ENCODE peak calls at places on chromosomes 2 and 18, in ten cellular contexts. D is lower lobe of right lung; U is heart left ventricle; N is thoracic aorta; Q is cardiac muscle cell; X is A549; C is CD8-positive, alpha-beta memory T cell; B is tibial artery; L is upper lobe of right lung; S is right cardiac atrium. R is an unnamed sample.

GRCh38 chr18:59900222-59901128 is 679 bp downstream of the PMAIP1 start:
- DNase-seq in D (peak), U (peak), N (no peak), Q (peak), X (peak), C (peak), B (no peak), L (peak), S (no peak), R (no peak)

GRCh38 chr2:232487385-232488096 is at the start of gene ECEL1:
- DNase-seq in D (no peak), U (no peak), N (no peak), Q (peak), X (no peak), C (no peak), B (no peak), L (peak), S (no peak), R (no peak)

GRCh38 chr2:24491626-24492282 is 700 bp downstream of the NCOA1 start:
- DNase-seq in D (peak), U (peak), N (no peak), Q (peak), X (no peak), C (peak), B (peak), L (peak), S (peak), R (peak)

GRCh38 chr2:56100791-56101312 is 82.9 kb upstream of the CCDC85A start:
- DNase-seq in D (no peak), U (no peak), N (no peak), Q (no peak), X (no peak), C (no peak), B (no peak), L (no peak), S (no peak), R (no peak)

GRCh38 chr18:79479114-79479760 is 83.5 kb downstream of the NFATC1 start:
- DNase-seq in D (no peak), U (no peak), N (no peak), Q (no peak), X (no peak), C (no peak), B (no peak), L (no peak), S (peak), R (no peak)

GRCh38 chr2:9991829-9992273 is 40.4 kb downstream of the GRHL1 start:
- DNase-seq in D (no peak), U (no peak), N (no peak), Q (no peak), X (no peak), C (no peak), B (peak), L (no peak), S (no peak), R (no peak)

GRCh38 chr2:60612028-60612427 is 58.6 kb upstream of the BCL11A start:
- DNase-seq in D (no peak), U (no peak), N (no peak), Q (no peak), X (no peak), C (no peak), B (no peak), L (no peak), S (no peak), R (no peak)

GRCh38 chr2:196970089-196970488 is 43.6 kb upstream of the PGAP1 start:
- DNase-seq in D (no peak), U (no peak), N (no peak), Q (no peak), X (no peak), C (no peak), B (no peak), L (no peak), S (no peak), R (no peak)

GRCh38 chr2:14907014-14907612 is 274.6 kb downstream of the LRATD1 start:
- DNase-seq in D (no peak), U (no peak), N (no peak), Q (no peak), X (peak), C (no peak), B (no peak), L (no peak), S (no peak), R (no peak)

GRCh38 chr2:227908266-227909054 is 37.0 kb downstream of the DAW1 start:
- DNase-seq in D (no peak), U (no peak), N (no peak), Q (no peak), X (no peak), C (no peak), B (no peak), L (no peak), S (no peak), R (no peak)

GRCh38 chr2:20675701-20676352 is 8.9 kb downstream of the GDF7 start:
- DNase-seq in D (no peak), U (no peak), N (no peak), Q (no peak), X (peak), C (no peak), B (no peak), L (no peak), S (no peak), R (no peak)

GRCh38 chr2:120818441-120818920 is 82.8 kb downstream of the GLI2 start:
- DNase-seq in D (peak), U (no peak), N (no peak), Q (no peak), X (peak), C (no peak), B (peak), L (no peak), S (peak), R (no peak)

GRCh38 chr2:25506226-25506625 is 164.5 kb upstream of the DNMT3A start:
- DNase-seq in D (no peak), U (no peak), N (no peak), Q (no peak), X (no peak), C (no peak), B (no peak), L (no peak), S (no peak), R (no peak)

GRCh38 chr2:218959761-218960195 is 312 bp downstream of the CDK5R2 start:
- DNase-seq in D (no peak), U (no peak), N (no peak), Q (no peak), X (no peak), C (no peak), B (no peak), L (no peak), S (no peak), R (no peak)

GRCh38 chr2:85601771-85602475 is 575 bp downstream of the TMEM150A start:
- DNase-seq in D (peak), U (peak), N (no peak), Q (no peak), X (peak), C (no peak), B (peak), L (peak), S (peak), R (peak)

GRCh38 chr2:191582355-191582754 is 95.6 kb upstream of the NABP1 start:
- DNase-seq in D (no peak), U (no peak), N (no peak), Q (no peak), X (peak), C (no peak), B (no peak), L (no peak), S (no peak), R (no peak)

GRCh38 chr18:41967680-41968079 is 12.6 kb downstream of the PIK3C3 start:
- DNase-seq in D (no peak), U (no peak), N (no peak), Q (no peak), X (no peak), C (no peak), B (no peak), L (no peak), S (no peak), R (no peak)

GRCh38 chr2:150473767-150474166 is 13.7 kb downstream of the RND3 start:
- DNase-seq in D (no peak), U (no peak), N (no peak), Q (no peak), X (no peak), C (no peak), B (no peak), L (no peak), S (no peak), R (no peak)

GRCh38 chr2:27771548-27772335 is at the start of gene MRPL33:
- DNase-seq in D (peak), U (peak), N (peak), Q (peak), X (peak), C (peak), B (peak), L (peak), S (peak), R (peak)

GRCh38 chr2:203891474-203891873 is 23.9 kb downstream of the CTLA4 start:
- DNase-seq in D (no peak), U (no peak), N (no peak), Q (no peak), X (no peak), C (no peak), B (peak), L (no peak), S (no peak), R (no peak)

GRCh38 chr2:17334300-17334699 is 183.9 kb downstream of the RAD51AP2 start:
- DNase-seq in D (no peak), U (no peak), N (no peak), Q (no peak), X (no peak), C (no peak), B (no peak), L (no peak), S (no peak), R (no peak)

GRCh38 chr2:31414601-31415241 is at the start of gene XDH:
- DNase-seq in D (no peak), U (no peak), N (no peak), Q (no peak), X (peak), C (no peak), B (no peak), L (no peak), S (no peak), R (no peak)

GRCh38 chr2:197198890-197199289 is 111.7 kb downstream of the ANKRD44 start:
- DNase-seq in D (peak), U (peak), N (no peak), Q (no peak), X (no peak), C (peak), B (peak), L (peak), S (peak), R (no peak)

GRCh38 chr2:72822794-72823193 is 3.0 kb downstream of the EXOC6B start:
- DNase-seq in D (no peak), U (no peak), N (no peak), Q (no peak), X (no peak), C (no peak), B (no peak), L (no peak), S (no peak), R (no peak)

GRCh38 chr2:182740681-182741080 is 24.6 kb downstream of the DNAJC10 start:
- DNase-seq in D (no peak), U (no peak), N (no peak), Q (no peak), X (no peak), C (no peak), B (no peak), L (no peak), S (no peak), R (no peak)

GRCh38 chr2:197304556-197305011 is 6.0 kb downstream of the ANKRD44 start:
- DNase-seq in D (no peak), U (no peak), N (no peak), Q (no peak), X (no peak), C (no peak), B (no peak), L (no peak), S (no peak), R (no peak)

GRCh38 chr2:178241852-178242551 is 47.7 kb downstream of the OSBPL6 start:
- DNase-seq in D (no peak), U (peak), N (peak), Q (no peak), X (peak), C (no peak), B (peak), L (no peak), S (peak), R (peak)

DNA sequence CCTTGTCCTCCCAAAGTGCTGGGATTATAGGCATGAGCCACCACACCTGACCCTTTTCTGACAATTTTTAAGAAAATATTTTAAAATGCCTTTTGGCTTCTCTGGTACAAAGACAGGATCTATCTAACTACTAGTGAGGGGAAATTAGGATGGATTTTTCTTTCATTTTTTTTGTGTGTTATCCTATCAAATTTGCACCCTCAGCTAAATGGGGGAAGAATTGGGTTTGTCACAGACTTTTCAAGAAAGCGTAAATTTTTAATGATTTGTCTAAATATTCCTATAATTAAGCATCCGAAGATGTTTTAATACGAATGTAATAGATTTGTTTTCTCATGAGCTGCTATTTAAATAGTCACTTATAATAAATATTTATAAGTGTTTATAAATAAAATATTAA is 340.0 kb upstream of the ETAA1 start:
- DNase-seq in D (no peak), U (no peak), N (no peak), Q (no peak), X (no peak), C (no peak), B (no peak), L (no peak), S (no peak), R (no peak)
- H3K27ac ChIP-seq in D (no peak), U (no peak), N (no peak), Q (no peak), X (no peak), C (no peak), B (no peak), L (no peak), S (no peak), R (no peak)

DNA sequence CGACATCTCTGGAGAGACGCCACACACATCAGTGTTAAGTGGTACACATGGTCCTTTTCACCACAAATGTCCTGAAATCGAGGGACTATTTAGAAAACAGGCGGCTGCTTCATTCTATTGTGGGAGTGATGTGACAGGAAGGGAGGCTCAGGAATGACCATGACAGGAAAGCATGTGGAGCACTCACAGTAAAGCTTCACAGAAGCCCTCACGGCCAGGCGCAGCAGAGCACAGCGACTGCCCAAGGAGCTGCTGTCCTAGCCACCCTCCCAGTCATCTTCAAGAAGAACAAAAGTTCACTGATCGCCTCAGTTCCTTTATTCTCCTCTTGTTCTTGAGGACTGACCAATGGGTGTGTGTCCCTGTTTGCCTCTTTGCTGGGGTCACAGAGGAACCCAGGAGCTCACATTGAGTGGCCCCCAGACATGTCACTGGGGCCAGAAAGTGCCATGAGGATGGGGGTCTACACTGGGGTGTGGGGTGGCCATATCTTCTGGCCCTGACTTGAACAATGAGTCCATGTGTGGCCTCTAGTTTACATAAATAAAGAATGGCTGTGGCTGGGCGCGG is 84.6 kb upstream of the RANBP2 start:
- DNase-seq in D (no peak), U (no peak), N (no peak), Q (peak), X (no peak), C (no peak), B (no peak), L (no peak), S (no peak), R (no peak)
- H3K27ac ChIP-seq in D (peak), U (peak), N (no peak), Q (peak), X (peak), C (no peak), B (no peak), L (peak), S (no peak), R (peak)

DNA sequence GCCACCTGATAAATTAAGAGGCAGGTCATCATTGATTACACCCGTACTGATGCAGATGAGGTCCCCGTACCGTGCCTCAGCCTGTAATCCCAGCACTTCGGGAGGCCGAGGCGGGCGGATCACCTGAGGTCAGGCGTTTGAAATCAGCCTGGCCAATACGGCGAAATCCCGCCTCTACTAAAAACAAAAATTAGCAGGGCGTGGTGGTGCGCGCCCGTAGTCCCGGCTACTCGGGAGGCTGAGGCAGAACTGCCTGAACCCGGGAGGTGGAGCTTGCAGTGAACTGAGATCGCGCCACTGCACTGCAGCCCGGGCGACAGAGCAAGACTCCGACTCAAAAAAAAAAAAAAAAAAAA is 683 bp upstream of the ENOSF1 start:
- DNase-seq in D (no peak), U (no peak), N (no peak), Q (no peak), X (no peak), C (no peak), B (no peak), L (no peak), S (no peak), R (no peak)
- H3K27ac ChIP-seq in D (peak), U (peak), N (peak), Q (no peak), X (peak), C (no peak), B (peak), L (peak), S (peak), R (no peak)

DNA sequence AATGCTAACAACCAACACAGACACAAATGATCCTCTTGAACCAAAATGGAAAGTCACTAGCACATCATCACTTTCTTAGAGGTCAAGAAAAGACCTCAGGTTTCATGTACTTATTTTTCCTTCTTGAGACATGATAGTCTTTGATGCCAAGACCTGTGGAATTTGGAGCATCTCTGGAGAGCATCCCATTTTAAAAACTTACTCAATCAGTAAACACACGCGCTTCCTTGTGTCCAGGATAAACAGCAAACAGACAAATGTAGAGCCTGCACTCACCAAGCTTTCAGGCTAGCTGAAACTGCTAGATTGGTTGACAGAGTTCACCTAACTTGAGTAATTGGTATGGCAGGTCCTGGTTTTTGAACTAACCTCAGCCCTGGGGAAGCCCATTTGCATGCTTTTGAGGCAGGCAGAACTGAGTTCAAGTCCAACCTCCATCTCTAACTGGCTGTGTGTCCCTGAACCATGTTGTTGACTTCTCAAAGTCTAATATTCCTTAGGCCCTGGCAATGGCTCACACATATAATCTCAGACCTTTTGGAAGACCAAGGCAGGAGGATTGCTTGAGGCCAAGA is 47.6 kb downstream of the KCTD18 start:
- DNase-seq in D (no peak), U (no peak), N (no peak), Q (no peak), X (peak), C (no peak), B (no peak), L (no peak), S (no peak), R (no peak)
- H3K27ac ChIP-seq in D (no peak), U (no peak), N (no peak), Q (no peak), X (peak), C (no peak), B (no peak), L (no peak), S (no peak), R (no peak)

DNA sequence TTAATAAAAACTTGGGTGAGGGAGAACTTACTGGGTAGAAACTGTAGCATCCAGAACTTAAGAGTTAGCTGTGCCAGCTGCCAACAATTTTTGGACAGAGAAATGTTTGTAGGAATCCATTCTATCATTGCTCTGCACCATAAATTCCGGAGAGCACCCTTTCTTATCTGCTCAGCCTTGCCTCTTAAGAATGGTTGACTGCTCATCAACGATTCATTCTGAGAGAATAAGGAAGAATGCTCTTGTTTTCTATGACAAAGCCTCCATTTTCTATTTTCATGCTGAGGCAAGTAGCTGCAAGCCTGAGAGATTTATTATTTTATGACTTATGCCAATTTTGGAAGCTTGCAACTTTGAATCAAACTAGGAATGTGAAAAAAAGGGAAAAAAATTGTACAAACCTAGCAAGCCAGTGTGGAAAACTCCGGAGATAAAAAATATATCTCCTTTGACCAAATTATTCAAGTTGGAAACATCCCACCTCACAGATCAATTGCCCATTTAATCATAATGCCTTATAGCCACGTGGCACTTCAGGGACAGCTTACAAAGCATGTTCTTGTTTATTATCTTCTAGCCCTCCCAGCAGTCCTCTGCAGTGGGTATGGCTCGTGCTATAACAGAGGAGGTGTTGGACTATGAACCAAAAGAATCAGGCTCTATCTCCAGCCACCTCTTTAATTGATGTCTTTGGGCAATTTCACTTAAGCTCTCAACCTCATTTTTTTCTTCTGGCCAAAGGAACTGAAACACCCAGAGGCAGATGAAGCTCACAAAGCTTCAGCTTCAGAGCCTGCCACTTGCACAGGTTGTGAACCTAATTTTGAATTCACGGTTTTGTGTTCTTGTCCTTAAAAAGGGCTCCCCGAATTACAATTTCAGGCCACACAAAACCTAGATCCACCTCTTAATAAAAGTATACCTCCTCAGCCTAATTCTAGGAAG is 40.9 kb upstream of the ATL2 start:
- DNase-seq in D (no peak), U (no peak), N (no peak), Q (no peak), X (no peak), C (no peak), B (no peak), L (no peak), S (no peak), R (no peak)
- H3K27ac ChIP-seq in D (no peak), U (no peak), N (no peak), Q (no peak), X (no peak), C (no peak), B (no peak), L (no peak), S (no peak), R (no peak)

GRCh38 chr2:166764216-166764615 is 124.1 kb upstream of the XIRP2 start:
- DNase-seq in D (no peak), U (no peak), N (no peak), Q (no peak), X (no peak), C (no peak), B (no peak), L (no peak), S (no peak), R (no peak)
- H3K27ac ChIP-seq in D (no peak), U (no peak), N (no peak), Q (no peak), X (no peak), C (no peak), B (no peak), L (no peak), S (no peak), R (no peak)